ENCODE peak calls at places on chromosomes 16 and 17, in seven cellular contexts. W, X, U, N, A, P and Y are unnamed samples.

GRCh38 chr17:69997332-69997731 is 77.7 kb upstream of the KCNJ16 start:
- DNase-seq in W (no peak), X (no peak), U (no peak), N (peak; percentile 12), A (peak; percentile 28), P (no peak), Y (no peak)

GRCh38 chr17:82839617-82840292 is at the start of gene ZNF750:
- DNase-seq in W (no peak), X (no peak), U (no peak), N (peak; percentile 74), A (no peak), P (no peak), Y (peak; percentile 62)

GRCh38 chr17:18280766-18281165 is 20.3 kb downstream of the MIEF2 start:
- DNase-seq in W (no peak), X (no peak), U (no peak), N (no peak), A (no peak), P (no peak), Y (no peak)

GRCh38 chr16:57304169-57305061 is 19.9 kb upstream of the PLLP start:
- DNase-seq in W (peak; percentile 38), X (peak; percentile 57), U (peak; percentile 76), N (peak; percentile 40), A (peak; percentile 81), P (no peak), Y (no peak)

GRCh38 chr17:60153606-60154355 is 4.0 kb downstream of the CA4 start:
- DNase-seq in W (no peak), X (no peak), U (no peak), N (no peak), A (peak; percentile 66), P (no peak), Y (peak; percentile 42)

GRCh38 chr17:73401911-73402310 is 90.1 kb upstream of the CDC42EP4 start:
- DNase-seq in W (peak; percentile 41), X (peak; percentile 6), U (no peak), N (no peak), A (peak; percentile 2), P (peak; percentile 60), Y (peak; percentile 89)

GRCh38 chr16:4865231-4865860 is 18.1 kb downstream of the UBN1 start:
- DNase-seq in W (no peak), X (no peak), U (no peak), N (no peak), A (no peak), P (no peak), Y (no peak)

GRCh38 chr16:19170043-19170655 is 2.1 kb downstream of the SYT17 start:
- DNase-seq in W (no peak), X (no peak), U (no peak), N (no peak), A (no peak), P (no peak), Y (no peak)

GRCh38 chr16:2813661-2814288 is 3.3 kb upstream of the PRSS21 start:
- DNase-seq in W (peak; percentile 7), X (no peak), U (no peak), N (no peak), A (no peak), P (no peak), Y (peak; percentile 35)

GRCh38 chr17:39138416-39139136 is 12.9 kb downstream of the PLXDC1 start:
- DNase-seq in W (no peak), X (no peak), U (no peak), N (no peak), A (no peak), P (no peak), Y (no peak)
- H3K4me3 ChIP-seq in W (no peak overlapping the region), X (no peak overlapping the region), U (no peak overlapping the region), N (no peak overlapping the region), A (no peak overlapping the region), P (no peak overlapping the region), Y (no peak overlapping the region)

DNA sequence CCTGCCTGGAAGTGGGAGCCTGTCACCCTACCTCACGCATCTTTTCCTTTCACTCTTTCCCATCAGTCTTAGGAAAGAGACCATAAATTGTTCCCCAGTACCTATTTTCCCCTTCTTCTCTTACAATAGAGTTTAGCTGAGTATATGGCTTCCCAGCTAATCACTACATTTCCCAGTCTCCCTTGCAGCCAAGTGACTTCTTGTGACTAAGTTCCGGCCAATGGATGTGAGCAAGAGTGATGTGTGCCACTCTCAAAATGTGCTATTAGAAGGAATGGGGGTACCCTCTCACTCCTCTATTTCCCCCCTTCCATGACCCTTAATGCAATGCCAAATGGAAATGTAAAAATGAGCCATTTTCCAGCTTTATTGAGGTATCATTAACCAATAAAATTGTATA is 8.2 kb upstream of the PYY start:
- DNase-seq in W (no peak), X (no peak), U (no peak), N (no peak), A (no peak), P (no peak), Y (no peak)
- TF ChIP-seq CTCF in W (no peak), X (no peak), U (no peak), N (no peak), A (no peak), P (no peak), Y (no peak)

GRCh38 chr16:88977028-88977844 is at the start of gene CBFA2T3:
- DNase-seq in W (peak; percentile 56), X (no peak), U (peak; percentile 76), N (no peak), A (no peak), P (peak; percentile 81), Y (no peak)
- H3K4me3 ChIP-seq in W (no peak within 1 kb of the TSS), X (no peak within 1 kb of the TSS), U (no peak within 1 kb of the TSS), N (no peak within 1 kb of the TSS), A (no peak within 1 kb of the TSS), P (peak within 1 kb of the TSS; percentile 19), Y (no peak within 1 kb of the TSS)

GRCh38 chr16:15608398-15609285 is 34.3 kb downstream of the MARF1 start:
- DNase-seq in W (no peak), X (no peak), U (no peak), N (no peak), A (peak; percentile 18), P (no peak), Y (no peak)
- TF ChIP-seq CTCF in W (no peak), X (no peak), U (no peak), N (no peak), A (peak; percentile 2), P (no peak), Y (no peak)

DNA sequence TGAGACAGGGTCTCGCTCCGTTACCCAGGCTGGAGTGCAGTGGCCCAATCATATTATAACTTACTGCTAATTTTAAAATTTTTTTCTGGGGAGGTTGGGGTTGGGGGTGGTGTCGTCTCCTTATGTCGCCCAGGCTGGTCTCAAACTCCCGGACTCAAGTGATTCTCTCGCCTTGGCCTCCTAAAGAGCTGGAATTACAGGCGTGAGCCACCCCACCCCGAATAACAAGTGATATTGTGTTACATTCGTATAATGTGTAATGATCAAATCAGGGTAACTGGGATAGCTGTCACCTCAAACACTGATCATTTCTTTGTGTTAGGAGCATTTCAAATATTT is 16.2 kb upstream of the KPNA2 start:
- DNase-seq in W (no peak), X (no peak), U (no peak), N (no peak), A (no peak), P (no peak), Y (no peak)
- H3K4me3 ChIP-seq in W (no peak overlapping the region), X (peak overlapping the region; percentile 62), U (no peak overlapping the region), N (no peak overlapping the region), A (no peak overlapping the region), P (no peak overlapping the region), Y (peak overlapping the region; percentile 70)

GRCh38 chr17:65531508-65532431 is 29.7 kb downstream of the AXIN2 start:
- DNase-seq in W (peak; percentile 86), X (no peak), U (peak; percentile 63), N (no peak), A (peak; percentile 96), P (peak; percentile 56), Y (peak; percentile 82)
- TF ChIP-seq CTCF in W (no peak), X (peak; percentile 40), U (no peak), N (no peak), A (peak; percentile 58), P (no peak), Y (peak; percentile 65)

DNA sequence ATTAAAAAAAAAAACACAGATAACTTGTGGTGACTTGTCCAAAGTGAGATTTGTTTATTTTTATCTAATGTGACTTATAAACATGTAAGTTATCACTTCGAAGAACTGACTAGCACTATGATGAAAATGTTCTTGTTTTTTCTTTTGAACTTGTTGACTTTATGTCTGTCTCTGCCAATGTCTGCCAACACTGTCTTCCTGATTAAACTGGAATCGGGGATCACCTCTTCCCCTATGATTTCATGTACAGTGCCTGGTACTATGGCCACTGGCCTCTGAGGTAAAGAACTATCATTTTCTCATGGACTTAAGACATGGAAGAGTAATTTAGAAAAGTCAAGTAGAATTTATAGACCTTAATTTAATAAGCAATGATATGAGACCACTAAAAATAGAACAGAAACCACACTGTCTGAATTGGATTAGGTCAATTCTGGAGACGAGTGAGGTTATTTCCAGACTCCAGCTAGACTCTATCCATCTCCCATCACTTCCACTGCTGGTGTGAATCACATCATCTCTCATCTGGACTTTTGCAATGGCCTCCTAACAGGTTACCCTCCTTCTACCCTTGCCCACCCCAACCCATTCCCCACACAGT is 8.9 kb downstream of the C17orf78 start:
- DNase-seq in W (no peak), X (no peak), U (no peak), N (no peak), A (no peak), P (no peak), Y (no peak)
- H3K4me3 ChIP-seq in W (no peak overlapping the region), X (no peak overlapping the region), U (no peak overlapping the region), N (no peak overlapping the region), A (no peak overlapping the region), P (no peak overlapping the region), Y (no peak overlapping the region)

DNA sequence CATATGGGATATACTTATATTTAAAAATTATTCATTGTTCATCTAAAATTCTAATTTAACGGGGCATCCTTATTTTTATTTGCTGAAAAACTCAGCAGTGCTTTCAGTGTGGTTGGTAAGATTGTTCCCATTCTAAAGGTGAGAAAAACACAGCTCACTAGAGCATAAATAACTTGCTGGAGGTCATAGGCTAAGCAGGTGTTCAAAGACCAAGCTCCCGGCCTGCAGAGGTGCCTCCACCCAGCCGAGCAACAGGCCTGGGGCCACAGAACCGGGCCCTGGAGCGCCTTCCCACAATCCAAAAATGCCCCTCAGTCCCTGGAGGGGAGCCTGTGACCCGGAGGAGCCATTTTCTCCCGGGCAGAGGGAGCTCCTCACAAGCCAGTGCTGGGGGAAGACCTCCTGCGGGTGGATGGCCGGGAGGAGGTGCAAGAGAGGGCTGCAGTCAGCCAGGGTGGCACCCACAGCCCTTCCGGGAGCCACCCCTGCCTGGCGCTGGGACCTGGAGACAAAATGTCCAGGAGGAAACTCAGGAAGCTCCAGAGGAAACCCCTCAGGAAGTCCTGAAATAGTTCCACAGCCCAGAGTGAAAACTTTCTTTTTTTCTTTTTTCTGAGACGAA is 14.7 kb downstream of the ABR start:
- DNase-seq in W (no peak), X (no peak), U (no peak), N (no peak), A (no peak), P (peak; percentile 65), Y (no peak)
- TF ChIP-seq CTCF in W (no peak), X (no peak), U (no peak), N (no peak), A (no peak), P (peak; percentile 6), Y (no peak)